ENCODE peak calls at places on chromosomes 12 and 14, in nine cellular contexts. E, I, J, Y, F, U, Q, G and W are unnamed samples. For H3K36me3, the result is how much of the 10 kb centered on the place peaks cover.

GRCh38 chr12:24617471-24617870 is 331.4 kb downstream of the BCAT1 start:
- DNase-seq in E (no peak), Q (no peak), G (peak), J (no peak), F (no peak), U (no peak), Y (no peak), I (no peak), W (no peak)

GRCh38 chr14:101230161-101230850 is 326.8 kb upstream of the RTL1 start:
- DNase-seq in Q (no peak), U (peak), I (peak), J (no peak), E (no peak), G (no peak), Y (peak), F (no peak), W (no peak)

GRCh38 chr12:108616941-108617858 is 16.5 kb downstream of the SELPLG start:
- DNase-seq in F (peak), I (no peak), U (no peak), Q (no peak), G (no peak), E (peak), J (no peak), Y (no peak), W (no peak)

GRCh38 chr12:66548338-66549049 is 130.4 kb downstream of the GRIP1 start:
- DNase-seq in F (no peak), J (no peak), Y (no peak), E (no peak), I (no peak), G (no peak), Q (no peak), U (no peak), W (no peak)

GRCh38 chr12:87848248-87848868 is 180.8 kb downstream of the C12orf50 start:
- DNase-seq in F (no peak), U (peak), I (no peak), Q (peak), E (no peak), J (peak), G (peak), Y (no peak), W (peak)

GRCh38 chr14:92456215-92457017 is 57.2 kb upstream of the RIN3 start:
- DNase-seq in J (peak), G (no peak), I (peak), U (peak), F (peak), Q (peak), Y (peak), E (peak), W (peak)

GRCh38 chr12:54024127-54024526 is 4.1 kb upstream of the HOXC6 start:
- DNase-seq in Q (no peak), F (no peak), G (no peak), J (no peak), U (no peak), Y (no peak), I (peak), E (no peak), W (no peak)

GRCh38 chr12:112183141-112183581 is 57.8 kb downstream of the TRAFD1 start:
- DNase-seq in I (no peak), Y (no peak), G (no peak), Q (no peak), U (peak), J (no peak), E (no peak), F (no peak), W (no peak)

GRCh38 chr14:106665814-106666213 is 1139.4 kb downstream of the TMEM121 start:
- DNase-seq in E (no peak), G (no peak), Y (no peak), Q (no peak), U (no peak), F (no peak), J (no peak), I (no peak), W (no peak)

GRCh38 chr12:100455896-100456295 is 17.8 kb upstream of the NR1H4 start:
- DNase-seq in Y (no peak), F (no peak), E (no peak), J (no peak), G (no peak), I (no peak), U (no peak), Q (no peak), W (no peak)

GRCh38 chr12:106030210-106031175 is 108.3 kb downstream of the NUAK1 start:
- DNase-seq in F (no peak), Q (peak), J (peak), E (no peak), U (no peak), Y (peak), I (no peak), G (peak), W (peak)

GRCh38 chr14:24436355-24437019 is 6.1 kb downstream of the SDR39U1 start:
- DNase-seq in Q (peak), F (no peak), Y (no peak), J (peak), E (no peak), G (no peak), U (peak), I (peak), W (peak)

GRCh38 chr14:88749139-88749538 is 43.6 kb downstream of the EML5 start:
- DNase-seq in Q (peak), Y (no peak), U (no peak), I (no peak), G (no peak), J (no peak), F (no peak), E (no peak), W (no peak)

GRCh38 chr14:68032154-68032553 is 212.6 kb downstream of the RAD51B start:
- DNase-seq in E (no peak), Y (no peak), Q (no peak), F (no peak), U (no peak), I (no peak), G (no peak), J (no peak), W (no peak)
- TF ChIP-seq CTCF in E (no peak), Y (no peak), Q (no peak), F (no peak), U (no peak), I (no peak), G (no peak), J (no peak), W (no peak)

GRCh38 chr12:27552235-27552634 is 28.2 kb downstream of the PPFIBP1 start:
- DNase-seq in J (no peak), Q (no peak), I (no peak), E (no peak), U (no peak), F (no peak), Y (no peak), G (no peak), W (no peak)
- H3K4me3 ChIP-seq in J (no peak), Q (no peak), I (no peak), E (no peak), U (no peak), F (no peak), Y (no peak), G (no peak), W (no peak)

DNA sequence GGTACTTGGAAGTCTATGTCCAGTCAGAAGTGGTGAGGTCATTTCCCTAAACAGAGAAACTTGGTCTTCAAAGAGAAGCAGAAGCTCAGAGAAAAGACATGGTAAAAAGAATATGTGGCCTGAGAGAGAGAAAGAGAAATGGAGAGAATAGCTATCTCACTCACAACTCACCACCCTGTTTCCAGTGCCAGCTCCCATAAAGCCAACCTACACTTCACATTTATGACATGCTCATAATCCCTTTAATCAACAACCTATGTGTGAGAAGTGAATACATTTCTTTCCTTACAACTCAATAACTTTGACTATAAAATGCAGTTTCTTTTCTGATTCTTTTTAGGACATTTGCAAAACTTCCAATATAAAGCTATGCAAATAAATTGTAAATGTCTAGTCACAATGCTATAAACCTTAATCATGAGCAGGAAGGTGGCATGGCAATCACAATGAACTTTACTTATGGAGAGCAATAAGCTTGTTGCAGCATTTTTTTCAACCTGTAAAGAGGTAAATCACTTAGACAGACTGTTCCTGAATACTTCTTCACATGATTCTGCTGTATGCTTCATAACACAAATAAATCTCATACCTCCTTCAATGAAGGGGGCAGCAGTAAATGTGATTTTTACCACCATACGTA is 67.1 kb downstream of the CPNE8 start:
- DNase-seq in U (no peak), J (peak), E (no peak), Y (no peak), Q (no peak), G (no peak), I (no peak), F (no peak), W (no peak)
- H3K36me3 ChIP-seq in U (under half), J (under half), E (under half), Y (under half), Q (under half), G (under half), I (under half), F (under half), W (under half)

GRCh38 chr12:51246254-51246853 is 7.7 kb downstream of the DAZAP2 start:
- DNase-seq in I (no peak), J (no peak), E (no peak), Q (peak), Y (no peak), G (no peak), U (peak), F (no peak), W (peak)
- TF ChIP-seq CTCF in I (no peak), J (peak), E (no peak), Q (no peak), Y (no peak), G (peak), U (peak), F (no peak), W (no peak)